ENCODE peak calls at places on chromosome 16, in six cellular contexts. One of them, this sample, is unnamed.
A peak's percentile ranks its signal among the peaks of the same experiment; 100 is the strongest.

GRCh38 chr16:1363501-1364041 is 11.8 kb downstream of the GNPTG start:
- DNase-seq in OCI-LY7: peak; percentile 63
- DNase-seq in neuronal stem cell: no peak
- DNase-seq in SK-N-SH: peak; percentile 88
- DNase-seq in A549: peak; percentile 67
- DNase-seq in fibroblast of lung: peak; percentile 13
- DNase-seq in this sample: peak; percentile 97

GRCh38 chr16:15948532-15949209 is 745 bp upstream of the ABCC1 start:
- DNase-seq in OCI-LY7: peak; percentile 55
- DNase-seq in neuronal stem cell: no peak
- DNase-seq in SK-N-SH: no peak
- DNase-seq in A549: no peak
- DNase-seq in fibroblast of lung: no peak
- DNase-seq in this sample: no peak

GRCh38 chr16:14658063-14658462 is 25.3 kb downstream of the BFAR start:
- DNase-seq in OCI-LY7: peak; percentile 63
- DNase-seq in neuronal stem cell: no peak
- DNase-seq in SK-N-SH: no peak
- DNase-seq in A549: no peak
- DNase-seq in fibroblast of lung: no peak
- DNase-seq in this sample: no peak

GRCh38 chr16:78574571-78574970 is 475.1 kb downstream of the WWOX start:
- DNase-seq in OCI-LY7: no peak
- DNase-seq in neuronal stem cell: no peak
- DNase-seq in SK-N-SH: no peak
- DNase-seq in A549: no peak
- DNase-seq in fibroblast of lung: no peak
- DNase-seq in this sample: no peak

GRCh38 chr16:28609631-28610594 is at the start of gene SULT1A1:
- DNase-seq in OCI-LY7: no peak
- DNase-seq in neuronal stem cell: no peak
- DNase-seq in SK-N-SH: peak; percentile 28
- DNase-seq in A549: no peak
- DNase-seq in fibroblast of lung: no peak
- DNase-seq in this sample: peak; percentile 84

GRCh38 chr16:66695474-66695934 is 1.0 kb downstream of the CMTM4 start:
- DNase-seq in OCI-LY7: no peak
- DNase-seq in neuronal stem cell: no peak
- DNase-seq in SK-N-SH: no peak
- DNase-seq in A549: no peak
- DNase-seq in fibroblast of lung: no peak
- DNase-seq in this sample: peak; percentile 90

GRCh38 chr16:87764600-87765472 is 950 bp downstream of the KLHDC4 start:
- DNase-seq in OCI-LY7: peak; percentile 42
- DNase-seq in neuronal stem cell: no peak
- DNase-seq in SK-N-SH: peak; percentile 51
- DNase-seq in A549: no peak
- DNase-seq in fibroblast of lung: no peak
- DNase-seq in this sample: no peak

GRCh38 chr16:6066601-6067000 is 969.0 kb upstream of the EEF2KMT start:
- DNase-seq in OCI-LY7: no peak
- DNase-seq in neuronal stem cell: no peak
- DNase-seq in SK-N-SH: no peak
- DNase-seq in A549: no peak
- DNase-seq in fibroblast of lung: no peak
- DNase-seq in this sample: no peak

GRCh38 chr16:2719328-2720062 is 529 bp downstream of the PRSS27 start:
- DNase-seq in OCI-LY7: no peak
- DNase-seq in neuronal stem cell: no peak
- DNase-seq in SK-N-SH: no peak
- DNase-seq in A549: no peak
- DNase-seq in fibroblast of lung: no peak
- DNase-seq in this sample: peak; percentile 69

GRCh38 chr16:84513111-84514065 is 8.9 kb upstream of the MEAK7 start:
- DNase-seq in OCI-LY7: no peak
- DNase-seq in neuronal stem cell: no peak
- DNase-seq in SK-N-SH: no peak
- DNase-seq in A549: no peak
- DNase-seq in fibroblast of lung: peak; percentile 96
- DNase-seq in this sample: no peak

GRCh38 chr16:26651884-26652283 is 414.8 kb upstream of the C16orf82 start:
- DNase-seq in OCI-LY7: no peak
- DNase-seq in neuronal stem cell: no peak
- DNase-seq in SK-N-SH: no peak
- DNase-seq in A549: no peak
- DNase-seq in fibroblast of lung: no peak
- DNase-seq in this sample: no peak
- H3K4me2 ChIP-seq in OCI-LY7: peak overlapping the region; percentile 70
- H3K4me2 ChIP-seq in neuronal stem cell: no peak overlapping the region
- H3K4me2 ChIP-seq in SK-N-SH: no peak overlapping the region
- H3K4me2 ChIP-seq in A549: no peak overlapping the region
- H3K4me2 ChIP-seq in fibroblast of lung: no peak overlapping the region
- H3K4me2 ChIP-seq in this sample: no peak overlapping the region

GRCh38 chr16:23465179-23465578 is 12.2 kb upstream of the COG7 start:
- DNase-seq in OCI-LY7: no peak
- DNase-seq in neuronal stem cell: no peak
- DNase-seq in SK-N-SH: no peak
- DNase-seq in A549: no peak
- DNase-seq in fibroblast of lung: no peak
- DNase-seq in this sample: no peak

GRCh38 chr16:23466162-23466885 is 13.3 kb upstream of the COG7 start:
- DNase-seq in OCI-LY7: no peak
- DNase-seq in neuronal stem cell: no peak
- DNase-seq in SK-N-SH: no peak
- DNase-seq in A549: peak; percentile 73
- DNase-seq in fibroblast of lung: peak; percentile 83
- DNase-seq in this sample: peak; percentile 84

GRCh38 chr16:23464196-23464595 is 11.2 kb upstream of the COG7 start:
- DNase-seq in OCI-LY7: no peak
- DNase-seq in neuronal stem cell: no peak
- DNase-seq in SK-N-SH: no peak
- DNase-seq in A549: no peak
- DNase-seq in fibroblast of lung: no peak
- DNase-seq in this sample: no peak

GRCh38 chr16:23469814-23470213 is 16.8 kb upstream of the COG7 start:
- DNase-seq in OCI-LY7: no peak
- DNase-seq in neuronal stem cell: no peak
- DNase-seq in SK-N-SH: no peak
- DNase-seq in A549: peak; percentile 38
- DNase-seq in fibroblast of lung: peak; percentile 46
- DNase-seq in this sample: no peak
- H3K4me2 ChIP-seq in OCI-LY7: no peak overlapping the region
- H3K4me2 ChIP-seq in neuronal stem cell: no peak overlapping the region
- H3K4me2 ChIP-seq in SK-N-SH: no peak overlapping the region
- H3K4me2 ChIP-seq in A549: no peak overlapping the region
- H3K4me2 ChIP-seq in fibroblast of lung: no peak overlapping the region
- H3K4me2 ChIP-seq in this sample: no peak overlapping the region

DNA sequence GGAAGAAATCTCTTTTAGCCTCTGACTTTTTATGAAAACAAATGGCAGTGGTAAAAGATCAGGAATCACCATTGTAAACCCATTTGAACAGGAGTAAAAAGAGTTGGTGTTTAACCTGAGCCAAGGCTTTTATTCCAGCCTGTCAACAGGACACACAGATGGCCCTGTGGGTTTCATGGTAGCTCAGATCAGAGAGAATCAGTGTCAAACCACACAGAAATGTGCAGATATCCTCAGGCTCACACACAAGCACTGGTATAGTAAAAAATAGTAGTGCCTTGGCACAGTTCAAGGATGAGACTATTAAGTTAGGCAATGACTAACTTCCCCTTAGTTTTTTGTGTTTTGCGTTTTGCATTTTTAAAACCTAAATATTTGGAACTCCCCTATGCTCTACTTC is 1200.1 kb downstream of the CDH11 start:
- DNase-seq in OCI-LY7: no peak
- DNase-seq in neuronal stem cell: no peak
- DNase-seq in SK-N-SH: no peak
- DNase-seq in A549: no peak
- DNase-seq in fibroblast of lung: peak; percentile 40
- DNase-seq in this sample: peak; percentile 14
- H3K4me2 ChIP-seq in OCI-LY7: no peak overlapping the region
- H3K4me2 ChIP-seq in neuronal stem cell: no peak overlapping the region
- H3K4me2 ChIP-seq in SK-N-SH: peak overlapping the region; percentile 51
- H3K4me2 ChIP-seq in A549: no peak overlapping the region
- H3K4me2 ChIP-seq in fibroblast of lung: no peak overlapping the region
- H3K4me2 ChIP-seq in this sample: no peak overlapping the region

GRCh38 chr16:89860747-89861304 is 12.6 kb upstream of the TCF25 start:
- DNase-seq in OCI-LY7: peak; percentile 77
- DNase-seq in neuronal stem cell: peak; percentile 48
- DNase-seq in SK-N-SH: peak; percentile 95
- DNase-seq in A549: peak; percentile 58
- DNase-seq in fibroblast of lung: peak; percentile 10
- DNase-seq in this sample: peak; percentile 99
- H3K4me2 ChIP-seq in OCI-LY7: peak overlapping the region; percentile 31
- H3K4me2 ChIP-seq in neuronal stem cell: peak overlapping the region; percentile 25
- H3K4me2 ChIP-seq in SK-N-SH: no peak overlapping the region
- H3K4me2 ChIP-seq in A549: no peak overlapping the region
- H3K4me2 ChIP-seq in fibroblast of lung: no peak overlapping the region
- H3K4me2 ChIP-seq in this sample: no peak overlapping the region

GRCh38 chr16:20811889-20812439 is 5.6 kb downstream of the REXO5 start:
- DNase-seq in OCI-LY7: no peak
- DNase-seq in neuronal stem cell: no peak
- DNase-seq in SK-N-SH: no peak
- DNase-seq in A549: no peak
- DNase-seq in fibroblast of lung: no peak
- DNase-seq in this sample: no peak

GRCh38 chr16:20803192-20803560 is 3.1 kb downstream of the ERI2 start:
- DNase-seq in OCI-LY7: no peak
- DNase-seq in neuronal stem cell: no peak
- DNase-seq in SK-N-SH: no peak
- DNase-seq in A549: no peak
- DNase-seq in fibroblast of lung: no peak
- DNase-seq in this sample: peak; percentile 83

GRCh38 chr16:20806168-20807050 is at the start of the genes ERI2 and REXO5:
- DNase-seq in OCI-LY7: peak; percentile 88
- DNase-seq in neuronal stem cell: peak; percentile 93
- DNase-seq in SK-N-SH: peak; percentile 94
- DNase-seq in A549: peak; percentile 96
- DNase-seq in fibroblast of lung: peak; percentile 95
- DNase-seq in this sample: peak; percentile 96

GRCh38 chr16:20803561-20804214 is 2.6 kb downstream of the ERI2 start:
- DNase-seq in OCI-LY7: no peak
- DNase-seq in neuronal stem cell: no peak
- DNase-seq in SK-N-SH: no peak
- DNase-seq in A549: no peak
- DNase-seq in fibroblast of lung: no peak
- DNase-seq in this sample: no peak

DNA sequence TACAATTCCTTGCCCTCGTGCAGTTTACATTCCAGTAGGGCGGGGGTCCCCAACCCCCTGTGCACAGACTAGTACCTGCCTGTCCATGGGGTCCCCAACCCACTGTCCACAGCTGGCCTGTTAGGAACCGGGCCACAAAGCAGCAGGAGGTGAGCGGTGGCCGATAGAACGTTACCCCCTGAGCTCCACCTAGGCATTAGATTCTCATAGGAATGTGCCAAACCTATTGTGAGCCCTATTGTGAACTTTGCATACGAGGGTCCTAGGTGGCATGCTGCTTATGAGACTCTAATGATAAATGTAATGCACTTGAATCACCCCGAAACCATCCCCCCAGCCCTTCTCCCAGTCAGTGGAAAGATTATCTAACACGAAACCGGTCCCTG is 1.5 kb downstream of the REXO5 start:
- DNase-seq in OCI-LY7: no peak
- DNase-seq in neuronal stem cell: no peak
- DNase-seq in SK-N-SH: no peak
- DNase-seq in A549: no peak
- DNase-seq in fibroblast of lung: no peak
- DNase-seq in this sample: no peak
- H3K4me2 ChIP-seq in OCI-LY7: peak overlapping the region; percentile 94
- H3K4me2 ChIP-seq in neuronal stem cell: no peak overlapping the region
- H3K4me2 ChIP-seq in SK-N-SH: peak overlapping the region; percentile 93
- H3K4me2 ChIP-seq in A549: peak overlapping the region; percentile 84
- H3K4me2 ChIP-seq in fibroblast of lung: peak overlapping the region; percentile 70
- H3K4me2 ChIP-seq in this sample: peak overlapping the region; percentile 96

GRCh38 chr16:53803451-53803850 is 99.5 kb downstream of the FTO start:
- DNase-seq in OCI-LY7: no peak
- DNase-seq in neuronal stem cell: no peak
- DNase-seq in SK-N-SH: no peak
- DNase-seq in A549: no peak
- DNase-seq in fibroblast of lung: no peak
- DNase-seq in this sample: no peak
- H3K4me2 ChIP-seq in OCI-LY7: no peak overlapping the region
- H3K4me2 ChIP-seq in neuronal stem cell: no peak overlapping the region
- H3K4me2 ChIP-seq in SK-N-SH: no peak overlapping the region
- H3K4me2 ChIP-seq in A549: peak overlapping the region; percentile 16
- H3K4me2 ChIP-seq in fibroblast of lung: no peak overlapping the region
- H3K4me2 ChIP-seq in this sample: no peak overlapping the region

GRCh38 chr16:86577314-86577971 is 906 bp upstream of the FOXL1 start:
- DNase-seq in OCI-LY7: no peak
- DNase-seq in neuronal stem cell: no peak
- DNase-seq in SK-N-SH: no peak
- DNase-seq in A549: no peak
- DNase-seq in fibroblast of lung: peak; percentile 80
- DNase-seq in this sample: peak; percentile 56
- H3K4me2 ChIP-seq in OCI-LY7: peak overlapping the region; percentile 63
- H3K4me2 ChIP-seq in neuronal stem cell: no peak overlapping the region
- H3K4me2 ChIP-seq in SK-N-SH: peak overlapping the region; percentile 92
- H3K4me2 ChIP-seq in A549: peak overlapping the region; percentile 69
- H3K4me2 ChIP-seq in fibroblast of lung: peak overlapping the region; percentile 86
- H3K4me2 ChIP-seq in this sample: peak overlapping the region; percentile 24

DNA sequence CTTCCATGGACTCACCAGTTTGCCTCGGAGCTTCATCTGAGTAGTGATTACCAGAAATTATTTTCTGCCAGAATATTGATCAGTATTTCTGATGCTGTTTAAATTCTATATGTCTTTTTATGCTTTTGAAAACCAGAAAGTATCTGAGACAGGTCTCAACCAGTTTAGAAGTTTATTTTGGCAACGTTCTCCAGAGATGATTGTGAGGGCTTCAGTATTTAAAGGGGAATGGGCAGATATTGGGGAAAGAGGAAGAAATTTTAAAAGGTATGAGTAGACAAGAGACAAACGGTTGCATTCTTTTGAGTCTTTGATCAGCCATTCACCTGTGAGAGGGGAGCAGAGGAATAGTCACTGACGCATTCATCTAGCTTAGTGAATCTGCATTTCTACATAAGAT is 44.4 kb upstream of the ABCC11 start:
- DNase-seq in OCI-LY7: no peak
- DNase-seq in neuronal stem cell: no peak
- DNase-seq in SK-N-SH: no peak
- DNase-seq in A549: no peak
- DNase-seq in fibroblast of lung: no peak
- DNase-seq in this sample: no peak
- H3K4me2 ChIP-seq in OCI-LY7: no peak overlapping the region
- H3K4me2 ChIP-seq in neuronal stem cell: no peak overlapping the region
- H3K4me2 ChIP-seq in SK-N-SH: no peak overlapping the region
- H3K4me2 ChIP-seq in A549: no peak overlapping the region
- H3K4me2 ChIP-seq in fibroblast of lung: no peak overlapping the region
- H3K4me2 ChIP-seq in this sample: peak overlapping the region; percentile 20

GRCh38 chr16:49776085-49776501 is 79.8 kb downstream of the ZNF423 start:
- DNase-seq in OCI-LY7: no peak
- DNase-seq in neuronal stem cell: no peak
- DNase-seq in SK-N-SH: peak; percentile 51
- DNase-seq in A549: no peak
- DNase-seq in fibroblast of lung: no peak
- DNase-seq in this sample: peak; percentile 87
- H3K4me2 ChIP-seq in OCI-LY7: no peak overlapping the region
- H3K4me2 ChIP-seq in neuronal stem cell: no peak overlapping the region
- H3K4me2 ChIP-seq in SK-N-SH: no peak overlapping the region
- H3K4me2 ChIP-seq in A549: no peak overlapping the region
- H3K4me2 ChIP-seq in fibroblast of lung: no peak overlapping the region
- H3K4me2 ChIP-seq in this sample: no peak overlapping the region